ENCODE peak calls at places on chromosomes 6 and 20, in eight cellular contexts. One of them, this sample, is unnamed.

GRCh38 chr6:37566209-37566859 is 66.6 kb upstream of the CCDC167 start:
- DNase-seq in adipocyte: peak
- DNase-seq in epithelial cell of esophagus: peak
- DNase-seq in hippocampal formation: peak
- DNase-seq in T-helper 2 cell: peak
- DNase-seq in SK-MEL-5: peak
- DNase-seq in NCI-H1092: peak
- DNase-seq in iPS DF 19.7: no peak
- DNase-seq in this sample: no peak

GRCh38 chr6:166540631-166541331 is 45.7 kb downstream of the RAMACL start:
- DNase-seq in adipocyte: no peak
- DNase-seq in epithelial cell of esophagus: no peak
- DNase-seq in hippocampal formation: no peak
- DNase-seq in NCI-H1092: no peak
- DNase-seq in iPS DF 19.7: no peak
- DNase-seq in SK-MEL-5: no peak
- DNase-seq in T-helper 2 cell: peak
- DNase-seq in this sample: no peak

GRCh38 chr20:23613676-23614075 is 8.0 kb upstream of the CST9 start:
- DNase-seq in hippocampal formation: no peak
- DNase-seq in adipocyte: no peak
- DNase-seq in epithelial cell of esophagus: no peak
- DNase-seq in iPS DF 19.7: no peak
- DNase-seq in SK-MEL-5: no peak
- DNase-seq in T-helper 2 cell: no peak
- DNase-seq in NCI-H1092: no peak
- DNase-seq in this sample: no peak

GRCh38 chr20:54950285-54950684 is 474.9 kb downstream of the DOK5 start:
- DNase-seq in iPS DF 19.7: no peak
- DNase-seq in hippocampal formation: no peak
- DNase-seq in SK-MEL-5: no peak
- DNase-seq in adipocyte: no peak
- DNase-seq in T-helper 2 cell: no peak
- DNase-seq in epithelial cell of esophagus: no peak
- DNase-seq in NCI-H1092: no peak
- DNase-seq in this sample: no peak

GRCh38 chr6:4128748-4129147 is 6.6 kb downstream of the ECI2 start:
- DNase-seq in epithelial cell of esophagus: no peak
- DNase-seq in NCI-H1092: no peak
- DNase-seq in hippocampal formation: no peak
- DNase-seq in iPS DF 19.7: no peak
- DNase-seq in adipocyte: no peak
- DNase-seq in SK-MEL-5: no peak
- DNase-seq in T-helper 2 cell: no peak
- DNase-seq in this sample: no peak

GRCh38 chr6:42402184-42402583 is 49.5 kb downstream of the TRERF1 start:
- DNase-seq in adipocyte: peak
- DNase-seq in NCI-H1092: no peak
- DNase-seq in iPS DF 19.7: no peak
- DNase-seq in hippocampal formation: no peak
- DNase-seq in SK-MEL-5: no peak
- DNase-seq in epithelial cell of esophagus: peak
- DNase-seq in T-helper 2 cell: no peak
- DNase-seq in this sample: no peak

GRCh38 chr20:36097331-36097730 is 57.2 kb upstream of the EPB41L1 start:
- DNase-seq in T-helper 2 cell: no peak
- DNase-seq in iPS DF 19.7: no peak
- DNase-seq in NCI-H1092: no peak
- DNase-seq in hippocampal formation: no peak
- DNase-seq in SK-MEL-5: no peak
- DNase-seq in adipocyte: peak
- DNase-seq in epithelial cell of esophagus: no peak
- DNase-seq in this sample: no peak

GRCh38 chr20:17752452-17752851 is 52.7 kb downstream of the BANF2 start:
- DNase-seq in hippocampal formation: no peak
- DNase-seq in SK-MEL-5: no peak
- DNase-seq in NCI-H1092: no peak
- DNase-seq in T-helper 2 cell: no peak
- DNase-seq in epithelial cell of esophagus: no peak
- DNase-seq in iPS DF 19.7: peak
- DNase-seq in adipocyte: no peak
- DNase-seq in this sample: no peak

GRCh38 chr6:136761227-136761922 is 30.9 kb downstream of the MAP3K5 start:
- DNase-seq in adipocyte: peak
- DNase-seq in iPS DF 19.7: no peak
- DNase-seq in hippocampal formation: no peak
- DNase-seq in T-helper 2 cell: peak
- DNase-seq in SK-MEL-5: peak
- DNase-seq in epithelial cell of esophagus: no peak
- DNase-seq in NCI-H1092: no peak
- DNase-seq in this sample: no peak

GRCh38 chr20:41355598-41356203 is 10.9 kb downstream of the EMILIN3 start:
- DNase-seq in hippocampal formation: no peak
- DNase-seq in T-helper 2 cell: no peak
- DNase-seq in SK-MEL-5: no peak
- DNase-seq in NCI-H1092: no peak
- DNase-seq in epithelial cell of esophagus: no peak
- DNase-seq in iPS DF 19.7: no peak
- DNase-seq in adipocyte: no peak
- DNase-seq in this sample: no peak

GRCh38 chr6:26215200-26216014 is 128.2 kb downstream of the HFE start:
- DNase-seq in T-helper 2 cell: peak
- DNase-seq in epithelial cell of esophagus: peak
- DNase-seq in hippocampal formation: no peak
- DNase-seq in adipocyte: peak
- DNase-seq in iPS DF 19.7: no peak
- DNase-seq in NCI-H1092: no peak
- DNase-seq in SK-MEL-5: no peak
- DNase-seq in this sample: no peak

This sample was measured in SIG-M5.